ENCODE peak calls at places on chromosomes 13 and 19, in six cellular contexts. One of them, this sample, is unnamed.

GRCh38 chr19:38267780-38268430 is 3.5 kb downstream of the SPINT2 start:
- DNase-seq in K562: no peak
- DNase-seq in HepG2: no peak
- DNase-seq in SK-N-SH: no peak
- DNase-seq in GM12878: no peak
- DNase-seq in H1: no peak
- DNase-seq in this sample: no peak

GRCh38 chr13:45200701-45201230 is at the start of gene KCTD4:
- DNase-seq in K562: no peak
- DNase-seq in SK-N-SH: no peak
- DNase-seq in HepG2: no peak
- DNase-seq in H1: no peak
- DNase-seq in GM12878: no peak
- DNase-seq in this sample: peak; percentile 16

GRCh38 chr19:35381926-35382325 is 11.1 kb downstream of the GPR42 start:
- DNase-seq in H1: no peak
- DNase-seq in SK-N-SH: no peak
- DNase-seq in HepG2: no peak
- DNase-seq in K562: no peak
- DNase-seq in GM12878: no peak
- DNase-seq in this sample: no peak

GRCh38 chr19:5292453-5292842 is 48.2 kb downstream of the PTPRS start:
- DNase-seq in GM12878: no peak
- DNase-seq in SK-N-SH: peak; percentile 93
- DNase-seq in HepG2: no peak
- DNase-seq in H1: no peak
- DNase-seq in K562: no peak
- DNase-seq in this sample: no peak

GRCh38 chr19:11018179-11018578 is 57.3 kb downstream of the SMARCA4 start:
- DNase-seq in HepG2: no peak
- DNase-seq in K562: peak; percentile 31
- DNase-seq in H1: no peak
- DNase-seq in GM12878: no peak
- DNase-seq in SK-N-SH: no peak
- DNase-seq in this sample: no peak

GRCh38 chr19:7706662-7707454 is 4.9 kb upstream of the FCER2 start:
- DNase-seq in SK-N-SH: no peak
- DNase-seq in HepG2: no peak
- DNase-seq in H1: no peak
- DNase-seq in GM12878: no peak
- DNase-seq in K562: no peak
- DNase-seq in this sample: no peak

GRCh38 chr13:113742000-113742441 is 17.0 kb upstream of the TMEM255B start:
- DNase-seq in H1: no peak
- DNase-seq in SK-N-SH: peak; percentile 82
- DNase-seq in HepG2: peak; percentile 95
- DNase-seq in K562: peak; percentile 45
- DNase-seq in GM12878: no peak
- DNase-seq in this sample: peak; percentile 89

GRCh38 chr19:3208317-3209207 is 15.9 kb upstream of the CELF5 start:
- DNase-seq in HepG2: no peak
- DNase-seq in K562: no peak
- DNase-seq in H1: no peak
- DNase-seq in SK-N-SH: no peak
- DNase-seq in GM12878: no peak
- DNase-seq in this sample: no peak

GRCh38 chr19:45019187-45019586 is 17.9 kb downstream of the RELB start:
- DNase-seq in HepG2: no peak
- DNase-seq in H1: no peak
- DNase-seq in K562: no peak
- DNase-seq in SK-N-SH: no peak
- DNase-seq in GM12878: no peak
- DNase-seq in this sample: no peak

GRCh38 chr19:45020071-45020470 is 18.8 kb upstream of the CLASRP start:
- DNase-seq in K562: no peak
- DNase-seq in HepG2: peak; percentile 58
- DNase-seq in SK-N-SH: no peak
- DNase-seq in H1: no peak
- DNase-seq in GM12878: no peak
- DNase-seq in this sample: no peak

GRCh38 chr19:45021971-45022370 is 16.9 kb upstream of the CLASRP start:
- DNase-seq in GM12878: no peak
- DNase-seq in K562: no peak
- DNase-seq in HepG2: no peak
- DNase-seq in H1: no peak
- DNase-seq in SK-N-SH: no peak
- DNase-seq in this sample: no peak

GRCh38 chr19:45011959-45012358 is 10.7 kb downstream of the RELB start:
- DNase-seq in H1: no peak
- DNase-seq in HepG2: no peak
- DNase-seq in K562: no peak
- DNase-seq in GM12878: no peak
- DNase-seq in SK-N-SH: no peak
- DNase-seq in this sample: no peak

DNA sequence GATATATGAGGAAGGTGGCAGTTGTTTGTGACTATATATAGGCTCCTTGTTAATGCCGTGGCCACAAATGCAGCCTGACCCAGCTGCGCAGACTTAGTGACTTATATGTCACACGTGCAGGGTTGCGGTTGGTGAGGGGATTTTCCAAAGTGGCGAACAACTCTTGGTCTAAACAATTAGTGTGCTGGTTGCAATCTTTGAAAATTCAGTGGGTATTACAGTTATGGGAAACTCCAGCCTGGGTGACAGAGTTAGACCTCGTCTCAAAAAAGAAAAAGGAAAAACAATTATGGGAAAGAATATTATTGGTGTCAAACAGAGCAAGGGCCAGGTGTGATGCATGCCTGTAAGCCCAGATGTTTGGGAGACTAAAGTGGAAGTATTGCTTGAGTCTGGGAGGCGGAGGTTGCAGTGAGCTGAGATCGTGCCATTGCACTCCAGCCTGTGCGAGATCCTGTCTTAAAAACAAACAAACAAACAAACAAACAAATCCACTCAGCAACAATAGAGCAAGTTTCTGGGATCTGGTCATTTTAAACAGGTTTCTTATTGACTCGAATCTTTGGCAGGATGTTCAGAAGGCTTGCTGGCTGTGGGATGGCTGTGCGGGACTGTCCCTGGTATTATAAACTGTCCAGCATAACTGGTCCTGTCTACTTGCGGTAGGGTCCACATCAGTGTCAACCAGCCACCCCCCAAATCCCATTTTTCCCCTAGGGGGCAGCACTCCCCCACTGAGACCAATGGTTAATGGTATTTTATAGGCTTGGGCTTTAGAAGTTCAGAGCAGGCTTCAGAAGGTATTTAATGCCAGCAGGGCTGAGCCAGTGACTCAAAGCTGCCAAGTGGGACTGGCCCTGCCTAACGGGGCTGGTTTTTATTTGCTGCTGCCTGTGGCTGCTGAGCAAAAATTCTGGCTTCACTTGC is 15.4 kb downstream of the RELB start:
- DNase-seq in SK-N-SH: peak; percentile 88
- DNase-seq in K562: peak; percentile 77
- DNase-seq in GM12878: peak; percentile 94
- DNase-seq in H1: no peak
- DNase-seq in HepG2: peak; percentile 78
- DNase-seq in this sample: peak; percentile 76
- H3K4me3 ChIP-seq in SK-N-SH: no peak overlapping the region
- H3K4me3 ChIP-seq in K562: no peak overlapping the region
- H3K4me3 ChIP-seq in GM12878: peak overlapping the region; percentile 60
- H3K4me3 ChIP-seq in H1: no peak overlapping the region
- H3K4me3 ChIP-seq in HepG2: no peak overlapping the region
- H3K4me3 ChIP-seq in this sample: no peak overlapping the region

GRCh38 chr19:31338069-31338767 is 11.0 kb downstream of the TSHZ3 start:
- DNase-seq in K562: peak; percentile 26
- DNase-seq in GM12878: no peak
- DNase-seq in SK-N-SH: peak; percentile 80
- DNase-seq in H1: no peak
- DNase-seq in HepG2: peak; percentile 18
- DNase-seq in this sample: no peak
- TF ChIP-seq GABPA in K562: no peak
- TF ChIP-seq GABPA in GM12878: no peak
- TF ChIP-seq GABPA in SK-N-SH: no peak
- TF ChIP-seq GABPA in H1: no peak
- TF ChIP-seq GABPA in HepG2: no peak
- TF ChIP-seq GABPA in this sample: no peak

DNA sequence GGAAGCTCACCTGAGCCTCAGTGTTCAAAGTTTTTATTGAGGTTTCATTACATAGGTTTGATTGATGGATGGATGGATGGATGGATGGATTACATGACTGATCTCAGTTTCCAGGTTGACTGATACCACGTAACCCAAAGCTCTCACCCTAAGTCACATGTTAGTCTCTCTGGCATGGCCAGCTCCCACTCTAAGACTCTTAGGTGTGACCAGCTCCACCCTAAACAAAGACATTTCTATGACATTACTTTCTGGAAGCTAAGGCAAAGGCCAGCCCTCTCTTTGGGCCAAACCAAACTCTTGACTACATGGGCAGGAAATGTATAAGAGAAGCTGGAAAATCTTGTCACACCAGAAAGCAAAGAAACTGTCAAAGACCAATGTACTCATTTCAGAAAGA is 28.6 kb downstream of the POLR1D start:
- DNase-seq in HepG2: no peak
- DNase-seq in SK-N-SH: no peak
- DNase-seq in GM12878: no peak
- DNase-seq in H1: no peak
- DNase-seq in K562: no peak
- DNase-seq in this sample: no peak
- H3K4me3 ChIP-seq in HepG2: no peak overlapping the region
- H3K4me3 ChIP-seq in SK-N-SH: no peak overlapping the region
- H3K4me3 ChIP-seq in GM12878: no peak overlapping the region
- H3K4me3 ChIP-seq in H1: no peak overlapping the region
- H3K4me3 ChIP-seq in K562: no peak overlapping the region
- H3K4me3 ChIP-seq in this sample: no peak overlapping the region

GRCh38 chr13:54241719-54242118 is 1213.1 kb downstream of the OLFM4 start:
- DNase-seq in K562: no peak
- DNase-seq in H1: no peak
- DNase-seq in HepG2: no peak
- DNase-seq in SK-N-SH: no peak
- DNase-seq in GM12878: no peak
- DNase-seq in this sample: no peak
- TF ChIP-seq GABPA in K562: no peak
- TF ChIP-seq GABPA in H1: no peak
- TF ChIP-seq GABPA in HepG2: no peak
- TF ChIP-seq GABPA in SK-N-SH: no peak
- TF ChIP-seq GABPA in GM12878: no peak
- TF ChIP-seq GABPA in this sample: no peak

DNA sequence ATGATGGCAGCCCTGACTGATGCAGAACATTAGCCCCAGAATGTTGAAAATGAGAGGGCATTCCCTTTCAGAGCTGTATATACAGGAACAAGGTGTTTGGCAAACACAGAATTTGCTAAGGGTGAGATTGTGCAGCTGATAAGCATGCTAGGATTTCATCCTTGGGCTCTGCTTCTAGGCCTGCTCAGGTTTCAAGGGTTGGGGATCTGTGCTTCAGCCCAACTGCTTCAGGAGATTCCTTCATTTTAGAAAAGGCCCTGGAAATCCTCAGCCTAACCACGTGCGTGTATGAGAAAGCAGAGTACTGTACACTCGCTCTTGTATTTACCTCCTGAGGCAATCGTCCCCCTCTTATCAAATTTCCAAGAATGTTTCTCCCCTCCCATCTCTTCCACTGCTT is 291.6 kb upstream of the ARGLU1 start:
- DNase-seq in K562: no peak
- DNase-seq in GM12878: no peak
- DNase-seq in HepG2: no peak
- DNase-seq in SK-N-SH: no peak
- DNase-seq in H1: no peak
- DNase-seq in this sample: no peak
- H3K4me3 ChIP-seq in K562: no peak overlapping the region
- H3K4me3 ChIP-seq in GM12878: no peak overlapping the region
- H3K4me3 ChIP-seq in HepG2: no peak overlapping the region
- H3K4me3 ChIP-seq in SK-N-SH: no peak overlapping the region
- H3K4me3 ChIP-seq in H1: peak overlapping the region; percentile 5
- H3K4me3 ChIP-seq in this sample: no peak overlapping the region

DNA sequence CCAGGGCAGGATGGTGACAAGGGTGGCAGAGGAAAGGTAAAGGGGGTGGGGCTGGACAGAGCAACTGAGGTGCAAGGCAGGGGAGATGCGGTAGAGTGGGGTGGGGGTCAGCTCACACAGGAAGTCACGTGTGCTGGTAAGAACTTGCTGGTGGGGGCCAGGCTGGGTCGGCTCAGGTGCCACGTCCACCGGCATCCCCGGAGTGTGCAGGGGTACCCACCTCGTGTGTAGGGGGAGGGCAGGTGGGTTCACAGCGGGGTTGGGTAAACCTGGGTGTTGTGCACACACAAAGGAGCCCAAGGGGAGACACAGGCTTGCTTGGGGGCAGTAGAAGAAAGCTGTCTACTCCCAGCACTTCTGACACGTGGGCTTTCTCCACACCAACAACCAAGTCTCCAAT is 2.9 kb downstream of the ZNF835 start:
- DNase-seq in HepG2: no peak
- DNase-seq in K562: no peak
- DNase-seq in SK-N-SH: no peak
- DNase-seq in GM12878: no peak
- DNase-seq in H1: no peak
- DNase-seq in this sample: no peak
- TF ChIP-seq GABPA in HepG2: no peak
- TF ChIP-seq GABPA in K562: no peak
- TF ChIP-seq GABPA in SK-N-SH: no peak
- TF ChIP-seq GABPA in GM12878: no peak
- TF ChIP-seq GABPA in H1: no peak
- TF ChIP-seq GABPA in this sample: no peak

This sample was measured in HL-60.